ENCODE peak calls at places on chromosomes 6 and 20, in four cellular contexts. One of them, this sample, is unnamed.

GRCh38 chr6:44353336-44353735 is 10.9 kb downstream of the SPATS1 start:
- DNase-seq in aorta: no peak
- DNase-seq in ACHN: no peak
- DNase-seq in T-helper 9 cell: no peak
- DNase-seq in this sample: no peak

GRCh38 chr6:170165501-170166117 is 125.3 kb downstream of the DLL1 start:
- DNase-seq in T-helper 9 cell: no peak
- DNase-seq in ACHN: no peak
- DNase-seq in aorta: peak
- DNase-seq in this sample: no peak

GRCh38 chr6:122798099-122798641 is 9.1 kb downstream of the SMPDL3A start:
- DNase-seq in T-helper 9 cell: no peak
- DNase-seq in ACHN: peak
- DNase-seq in aorta: no peak
- DNase-seq in this sample: no peak

GRCh38 chr20:22402550-22402949 is 181.8 kb downstream of the FOXA2 start:
- DNase-seq in ACHN: no peak
- DNase-seq in T-helper 9 cell: no peak
- DNase-seq in aorta: no peak
- DNase-seq in this sample: no peak

GRCh38 chr6:108592371-108593337 is 31.9 kb downstream of the FOXO3 start:
- DNase-seq in ACHN: peak
- DNase-seq in aorta: no peak
- DNase-seq in T-helper 9 cell: peak
- DNase-seq in this sample: no peak

GRCh38 chr6:144912474-144912873 is 627.3 kb downstream of the UTRN start:
- DNase-seq in aorta: no peak
- DNase-seq in T-helper 9 cell: no peak
- DNase-seq in ACHN: peak
- DNase-seq in this sample: no peak

GRCh38 chr6:96939019-96939805 is 14.7 kb downstream of the KLHL32 start:
- DNase-seq in ACHN: peak
- DNase-seq in T-helper 9 cell: no peak
- DNase-seq in aorta: no peak
- DNase-seq in this sample: peak

GRCh38 chr6:154386848-154387717 is 30.5 kb upstream of the IPCEF1 start:
- DNase-seq in aorta: no peak
- DNase-seq in ACHN: peak
- DNase-seq in T-helper 9 cell: no peak
- DNase-seq in this sample: no peak

GRCh38 chr6:136962661-136963060 is 40.6 kb downstream of the SLC35D3 start:
- DNase-seq in T-helper 9 cell: no peak
- DNase-seq in aorta: no peak
- DNase-seq in ACHN: no peak
- DNase-seq in this sample: peak

GRCh38 chr6:7996538-7997225 is 67.5 kb downstream of the BLOC1S5 start:
- DNase-seq in T-helper 9 cell: no peak
- DNase-seq in aorta: no peak
- DNase-seq in ACHN: no peak
- DNase-seq in this sample: no peak

GRCh38 chr20:18314786-18315406 is 26.6 kb downstream of the ZNF133 start:
- DNase-seq in aorta: no peak
- DNase-seq in ACHN: peak
- DNase-seq in T-helper 9 cell: no peak
- DNase-seq in this sample: no peak

GRCh38 chr20:38208523-38208922 is 43.5 kb upstream of the TGM2 start:
- DNase-seq in aorta: no peak
- DNase-seq in ACHN: no peak
- DNase-seq in T-helper 9 cell: no peak
- DNase-seq in this sample: no peak

GRCh38 chr20:53513489-53514298 is 79.9 kb downstream of the ZNF217 start:
- DNase-seq in T-helper 9 cell: no peak
- DNase-seq in aorta: no peak
- DNase-seq in ACHN: no peak
- DNase-seq in this sample: no peak

GRCh38 chr20:51938557-51939324 is 136.4 kb upstream of the SALL4 start:
- DNase-seq in T-helper 9 cell: no peak
- DNase-seq in ACHN: no peak
- DNase-seq in aorta: no peak
- DNase-seq in this sample: no peak

GRCh38 chr6:41784581-41785171 is 2.8 kb upstream of the TOMM6 start:
- DNase-seq in ACHN: no peak
- DNase-seq in aorta: no peak
- DNase-seq in T-helper 9 cell: no peak
- DNase-seq in this sample: no peak

GRCh38 chr6:126773122-126773805 is 345.2 kb upstream of the RSPO3 start:
- DNase-seq in aorta: no peak
- DNase-seq in T-helper 9 cell: no peak
- DNase-seq in ACHN: no peak
- DNase-seq in this sample: no peak

GRCh38 chr6:142802124-142802523 is 142.9 kb downstream of the HIVEP2 start:
- DNase-seq in T-helper 9 cell: no peak
- DNase-seq in aorta: no peak
- DNase-seq in ACHN: peak
- DNase-seq in this sample: no peak

GRCh38 chr20:48632017-48632824 is 195.6 kb downstream of the PREX1 start:
- DNase-seq in aorta: peak
- DNase-seq in T-helper 9 cell: no peak
- DNase-seq in ACHN: no peak
- DNase-seq in this sample: no peak

GRCh38 chr20:11076434-11076833 is 402.6 kb upstream of the JAG1 start:
- DNase-seq in aorta: no peak
- DNase-seq in ACHN: no peak
- DNase-seq in T-helper 9 cell: no peak
- DNase-seq in this sample: no peak

GRCh38 chr20:58715709-58716475 is 23.3 kb downstream of the NPEPL1 start:
- DNase-seq in ACHN: no peak
- DNase-seq in T-helper 9 cell: no peak
- DNase-seq in aorta: no peak
- DNase-seq in this sample: no peak

GRCh38 chr6:132190097-132190814 is 211.0 kb downstream of the MOXD1 start:
- DNase-seq in ACHN: no peak
- DNase-seq in aorta: no peak
- DNase-seq in T-helper 9 cell: no peak
- DNase-seq in this sample: no peak

GRCh38 chr6:38943964-38944363 is 104.6 kb upstream of the GLP1R start:
- DNase-seq in T-helper 9 cell: no peak
- DNase-seq in ACHN: peak
- DNase-seq in aorta: no peak
- DNase-seq in this sample: no peak

GRCh38 chr6:166989427-166990034 is 9.7 kb upstream of the CEP43 start:
- DNase-seq in T-helper 9 cell: peak
- DNase-seq in ACHN: peak
- DNase-seq in aorta: no peak
- DNase-seq in this sample: peak

GRCh38 chr6:155448823-155449789 is 6.5 kb downstream of the NOX3 start:
- DNase-seq in ACHN: no peak
- DNase-seq in aorta: no peak
- DNase-seq in T-helper 9 cell: no peak
- DNase-seq in this sample: no peak

GRCh38 chr6:108650781-108651180 is 90.1 kb downstream of the FOXO3 start:
- DNase-seq in T-helper 9 cell: no peak
- DNase-seq in aorta: no peak
- DNase-seq in ACHN: no peak
- DNase-seq in this sample: no peak

GRCh38 chr6:50842446-50842845 is 23.8 kb downstream of the TFAP2B start:
- DNase-seq in T-helper 9 cell: no peak
- DNase-seq in aorta: no peak
- DNase-seq in ACHN: no peak
- DNase-seq in this sample: no peak

GRCh38 chr20:2879148-2879547 is 5.9 kb downstream of the PTPRA start:
- DNase-seq in aorta: peak
- DNase-seq in T-helper 9 cell: no peak
- DNase-seq in ACHN: peak
- DNase-seq in this sample: no peak

GRCh38 chr6:155177369-155177961 is 86.3 kb upstream of the CLDN20 start:
- DNase-seq in aorta: no peak
- DNase-seq in T-helper 9 cell: no peak
- DNase-seq in ACHN: peak
- DNase-seq in this sample: peak

GRCh38 chr20:611047-611842 is 1.1 kb upstream of the TCF15 start:
- DNase-seq in aorta: no peak
- DNase-seq in T-helper 9 cell: no peak
- DNase-seq in ACHN: no peak
- DNase-seq in this sample: no peak

GRCh38 chr6:5423251-5423650 is 161.9 kb downstream of the FARS2 start:
- DNase-seq in T-helper 9 cell: no peak
- DNase-seq in aorta: no peak
- DNase-seq in ACHN: no peak
- DNase-seq in this sample: no peak

GRCh38 chr6:166907373-166907841 is 48.9 kb downstream of the RNASET2 start:
- DNase-seq in ACHN: no peak
- DNase-seq in T-helper 9 cell: no peak
- DNase-seq in aorta: no peak
- DNase-seq in this sample: no peak

GRCh38 chr20:41329435-41330342 is 10.9 kb upstream of the LPIN3 start:
- DNase-seq in aorta: peak
- DNase-seq in ACHN: peak
- DNase-seq in T-helper 9 cell: peak
- DNase-seq in this sample: peak

GRCh38 chr20:21047981-21048380 is 58.2 kb downstream of the LINC00237 start:
- DNase-seq in T-helper 9 cell: no peak
- DNase-seq in ACHN: no peak
- DNase-seq in aorta: no peak
- DNase-seq in this sample: no peak

GRCh38 chr20:14832630-14833029 is 495.2 kb upstream of the FLRT3 start:
- DNase-seq in aorta: no peak
- DNase-seq in ACHN: no peak
- DNase-seq in T-helper 9 cell: no peak
- DNase-seq in this sample: no peak

GRCh38 chr6:8875986-8876385 is 440.6 kb upstream of the SLC35B3 start:
- DNase-seq in aorta: no peak
- DNase-seq in ACHN: no peak
- DNase-seq in T-helper 9 cell: no peak
- DNase-seq in this sample: no peak